ENCODE peak calls at places on chromosomes 12 and 14, in eight cellular contexts. B, H, A, X, Z, U, R and N are unnamed samples.

GRCh38 chr12:52617403-52617785 is 965 bp downstream of the KRT73 start:
- DNase-seq in B (no peak), H (no peak), A (no peak), X (no peak), Z (no peak), U (no peak), R (no peak), N (no peak)

GRCh38 chr14:77307099-77307496 is 13.6 kb downstream of the POMT2 start:
- DNase-seq in B (no peak), H (no peak), A (no peak), X (no peak), Z (no peak), U (no peak), R (no peak), N (no peak)

GRCh38 chr14:80136358-80136757 is 74.9 kb downstream of the DIO2 start:
- DNase-seq in B (no peak), H (no peak), A (no peak), X (no peak), Z (no peak), U (no peak), R (no peak), N (no peak)

GRCh38 chr12:52501490-52501889 is 8.4 kb upstream of the KRT6A start:
- DNase-seq in B (no peak), H (no peak), A (no peak), X (no peak), Z (no peak), U (no peak), R (no peak), N (no peak)

GRCh38 chr12:71503579-71504470 is 64.2 kb downstream of the LGR5 start:
- DNase-seq in B (no peak), H (no peak), A (no peak), X (no peak), Z (no peak), U (peak; percentile 12), R (no peak), N (no peak)

GRCh38 chr12:116943419-116944372 is 32.9 kb downstream of the FBXW8 start:
- DNase-seq in B (no peak), H (no peak), A (no peak), X (no peak), Z (no peak), U (no peak), R (no peak), N (no peak)

GRCh38 chr12:77442633-77443032 is 377.3 kb upstream of the E2F7 start:
- DNase-seq in B (no peak), H (no peak), A (no peak), X (no peak), Z (no peak), U (no peak), R (peak; percentile 3), N (no peak)

GRCh38 chr12:108117163-108117849 is 11.8 kb upstream of the WSCD2 start:
- DNase-seq in B (peak; percentile 12), H (no peak), A (no peak), X (no peak), Z (no peak), U (no peak), R (no peak), N (no peak)

GRCh38 chr14:102776761-102777710 is at the start of gene TRAF3:
- DNase-seq in B (peak; percentile 75), H (peak; percentile 81), A (peak; percentile 83), X (peak; percentile 61), Z (peak; percentile 33), U (peak; percentile 18), R (no peak), N (peak; percentile 82)

GRCh38 chr12:79685068-79685467 is 5.7 kb downstream of the PAWR start:
- DNase-seq in B (peak; percentile 62), H (no peak), A (no peak), X (no peak), Z (no peak), U (no peak), R (no peak), N (no peak)

GRCh38 chr12:69405466-69405865 is 45.9 kb downstream of the YEATS4 start:
- DNase-seq in B (peak; percentile 80), H (no peak), A (no peak), X (no peak), Z (no peak), U (no peak), R (peak; percentile 88), N (no peak)

GRCh38 chr14:50067723-50068495 is 48.5 kb downstream of the VCPKMT start:
- DNase-seq in B (peak; percentile 53), H (no peak), A (no peak), X (no peak), Z (no peak), U (no peak), R (peak; percentile 28), N (no peak)

GRCh38 chr12:92156704-92157395 is 11.2 kb upstream of the BTG1 start:
- DNase-seq in B (no peak), H (no peak), A (no peak), X (no peak), Z (no peak), U (no peak), R (no peak), N (no peak)

GRCh38 chr12:103247531-103247930 is 248.2 kb downstream of the C12orf42 start:
- DNase-seq in B (peak; percentile 1), H (no peak), A (no peak), X (no peak), Z (no peak), U (no peak), R (no peak), N (no peak)

GRCh38 chr14:104086661-104087461 is 1.4 kb downstream of the ASPG start:
- DNase-seq in B (no peak), H (no peak), A (no peak), X (no peak), Z (no peak), U (no peak), R (no peak), N (no peak)

GRCh38 chr14:52071675-52072074 is 2.8 kb upstream of the NID2 start:
- DNase-seq in B (no peak), H (no peak), A (no peak), X (no peak), Z (no peak), U (no peak), R (no peak), N (no peak)

GRCh38 chr14:30211326-30211725 is 283.7 kb upstream of the PRKD1 start:
- DNase-seq in B (no peak), H (no peak), A (no peak), X (no peak), Z (no peak), U (no peak), R (no peak), N (no peak)

GRCh38 chr12:11771356-11771755 is 121.9 kb downstream of the ETV6 start:
- DNase-seq in B (no peak), H (no peak), A (no peak), X (no peak), Z (no peak), U (no peak), R (no peak), N (no peak)